ENCODE peak calls at places on chromosomes 13 and 19, in six cellular contexts. B is GM23248, O is A549, T is cardiac muscle cell, N is kidney, P is NT2/D1. M is an unnamed sample. For H3K9me3, the result is how much of the 10 kb centered on the place peaks cover.

GRCh38 chr13:107347641-107348369 is 779.9 kb upstream of the ARGLU1 start:
- DNase-seq in B (peak), O (no peak), T (no peak), N (no peak), P (no peak), M (no peak)

GRCh38 chr13:57716295-57716694 is 84.8 kb downstream of the PCDH17 start:
- DNase-seq in B (no peak), O (no peak), T (peak), N (no peak), P (peak), M (no peak)

GRCh38 chr19:4732680-4733114 is 9.1 kb upstream of the DPP9 start:
- DNase-seq in B (peak), O (peak), T (peak), N (no peak), P (peak), M (no peak)

GRCh38 chr19:39843919-39844793 is 2.0 kb downstream of the FBL start:
- DNase-seq in B (peak), O (peak), T (peak), N (no peak), P (no peak), M (no peak)

GRCh38 chr19:53659292-53659691 is 27.5 kb downstream of the DPRX start:
- DNase-seq in B (peak), O (peak), T (peak), N (no peak), P (no peak), M (no peak)

GRCh38 chr19:43700368-43701015 is 15.4 kb upstream of the IRGC start:
- DNase-seq in B (peak), O (no peak), T (no peak), N (no peak), P (no peak), M (no peak)

GRCh38 chr13:48591889-48592725 is 59.2 kb upstream of the RCBTB2 start:
- DNase-seq in B (no peak), O (no peak), T (no peak), N (no peak), P (no peak), M (no peak)

GRCh38 chr13:71866173-71867091 is 572 bp downstream of the DACH1 start:
- DNase-seq in B (peak), O (no peak), T (peak), N (peak), P (no peak), M (no peak)

GRCh38 chr19:31127132-31127967 is 221.9 kb downstream of the TSHZ3 start:
- DNase-seq in B (peak), O (peak), T (no peak), N (no peak), P (no peak), M (no peak)

GRCh38 chr19:47826800-47827199 is 5.1 kb downstream of the CRX start:
- DNase-seq in B (no peak), O (no peak), T (no peak), N (no peak), P (no peak), M (no peak)

GRCh38 chr13:81480634-81481033 is 1139.7 kb upstream of the SPRY2 start:
- DNase-seq in B (no peak), O (peak), T (peak), N (no peak), P (no peak), M (no peak)

GRCh38 chr13:80755925-80756324 is 415.0 kb upstream of the SPRY2 start:
- DNase-seq in B (no peak), O (no peak), T (no peak), N (no peak), P (no peak), M (no peak)

GRCh38 chr13:43388282-43389034 is 365.1 kb downstream of the DNAJC15 start:
- DNase-seq in B (no peak), O (no peak), T (no peak), N (no peak), P (no peak), M (no peak)

GRCh38 chr13:99626461-99627082 is 125.3 kb downstream of the TM9SF2 start:
- DNase-seq in B (peak), O (no peak), T (no peak), N (no peak), P (no peak), M (no peak)

GRCh38 chr19:50008532-50008931 is 16.6 kb downstream of the VRK3 start:
- DNase-seq in B (peak), O (peak), T (peak), N (no peak), P (peak), M (no peak)

GRCh38 chr19:6216996-6217751 is 62.6 kb downstream of the MLLT1 start:
- DNase-seq in B (no peak), O (no peak), T (peak), N (peak), P (peak), M (no peak)

GRCh38 chr13:34816118-34816517 is 126.0 kb upstream of the NBEA start:
- DNase-seq in B (no peak), O (no peak), T (no peak), N (no peak), P (peak), M (no peak)

GRCh38 chr13:26941345-26942174 is 181.0 kb upstream of the GPR12 start:
- DNase-seq in B (peak), O (no peak), T (no peak), N (no peak), P (no peak), M (no peak)

GRCh38 chr19:4327252-4327876 is 11.3 kb downstream of the STAP2 start:
- DNase-seq in B (peak), O (peak), T (peak), N (peak), P (peak), M (peak)

GRCh38 chr13:39897636-39898035 is 242.2 kb downstream of the COG6 start:
- DNase-seq in B (no peak), O (no peak), T (no peak), N (no peak), P (no peak), M (no peak)

GRCh38 chr19:10568444-10568825 is 344 bp downstream of the CDKN2D start:
- DNase-seq in B (peak), O (peak), T (no peak), N (peak), P (no peak), M (no peak)

GRCh38 chr19:46221981-46222610 is 7.4 kb upstream of the IGFL1 start:
- DNase-seq in B (peak), O (peak), T (peak), N (peak), P (no peak), M (no peak)

GRCh38 chr13:27920677-27921420 is 1.0 kb downstream of the PDX1 start:
- DNase-seq in B (peak), O (peak), T (peak), N (no peak), P (no peak), M (no peak)

GRCh38 chr13:51614350-51614786 is 30.1 kb downstream of the WDFY2 start:
- DNase-seq in B (peak), O (no peak), T (no peak), N (no peak), P (no peak), M (peak)

GRCh38 chr19:55909801-55910200 is 22.3 kb downstream of the NLRP13 start:
- DNase-seq in B (no peak), O (no peak), T (no peak), N (no peak), P (no peak), M (no peak)
- H3K9me3 ChIP-seq in B (under half), O (under half), T (under half), N (under half), P (under half), M (under half)

GRCh38 chr19:57587529-57587928 is 3.6 kb downstream of the ZIK1 start:
- DNase-seq in B (peak), O (no peak), T (no peak), N (no peak), P (no peak), M (no peak)
- H3K9me3 ChIP-seq in B (under half), O (half or more), T (under half), N (under half), P (half or more), M (under half)

GRCh38 chr19:41530184-41530534 is 45.8 kb upstream of the CEACAM21 start:
- DNase-seq in B (no peak), O (no peak), T (no peak), N (no peak), P (no peak), M (no peak)

GRCh38 chr19:41532526-41532925 is 43.4 kb upstream of the CEACAM21 start:
- DNase-seq in B (no peak), O (no peak), T (no peak), N (no peak), P (no peak), M (no peak)

GRCh38 chr19:41529484-41530183 is 46.3 kb upstream of the CEACAM21 start:
- DNase-seq in B (no peak), O (no peak), T (no peak), N (no peak), P (no peak), M (no peak)

GRCh38 chr19:41531438-41532311 is 44.3 kb upstream of the CEACAM21 start:
- DNase-seq in B (peak), O (peak), T (no peak), N (peak), P (no peak), M (peak)

GRCh38 chr19:41530761-41531301 is 45.1 kb upstream of the CEACAM21 start:
- DNase-seq in B (peak), O (no peak), T (no peak), N (no peak), P (no peak), M (no peak)
- H3K9me3 ChIP-seq in B (under half), O (under half), T (under half), N (under half), P (under half), M (under half)

GRCh38 chr19:23440791-23441190 is 45.5 kb upstream of the ZNF91 start:
- DNase-seq in B (peak), O (peak), T (no peak), N (no peak), P (peak), M (no peak)
- H3K9me3 ChIP-seq in B (under half), O (half or more), T (under half), N (under half), P (half or more), M (under half)

DNA sequence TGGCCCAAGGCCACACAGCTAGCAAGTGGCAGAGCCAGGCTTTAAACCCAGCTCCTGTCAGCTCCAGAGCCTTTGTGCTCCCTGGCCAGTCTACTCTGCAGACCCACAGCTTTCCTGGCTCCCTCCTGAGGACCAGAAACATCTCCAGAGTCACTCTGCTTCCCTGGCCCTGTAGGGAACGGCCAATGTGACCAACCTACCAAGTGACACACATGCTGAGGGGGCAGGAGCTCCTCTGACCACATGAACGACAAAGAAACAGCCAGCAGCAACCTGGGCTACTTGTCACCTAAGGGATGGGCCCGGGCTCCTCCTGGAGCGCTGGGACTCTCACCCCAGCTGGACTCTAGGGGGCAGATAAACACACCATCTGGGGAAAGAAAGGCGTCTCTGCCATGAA is 19.3 kb downstream of the PEG3 start:
- DNase-seq in B (no peak), O (no peak), T (no peak), N (no peak), P (no peak), M (no peak)
- H3K9me3 ChIP-seq in B (under half), O (half or more), T (under half), N (under half), P (under half), M (under half)

GRCh38 chr19:27772059-27772458 is 1440.9 kb downstream of the UQCRFS1 start:
- DNase-seq in B (no peak), O (no peak), T (no peak), N (no peak), P (no peak), M (no peak)
- H3K9me3 ChIP-seq in B (under half), O (half or more), T (under half), N (under half), P (half or more), M (under half)

DNA sequence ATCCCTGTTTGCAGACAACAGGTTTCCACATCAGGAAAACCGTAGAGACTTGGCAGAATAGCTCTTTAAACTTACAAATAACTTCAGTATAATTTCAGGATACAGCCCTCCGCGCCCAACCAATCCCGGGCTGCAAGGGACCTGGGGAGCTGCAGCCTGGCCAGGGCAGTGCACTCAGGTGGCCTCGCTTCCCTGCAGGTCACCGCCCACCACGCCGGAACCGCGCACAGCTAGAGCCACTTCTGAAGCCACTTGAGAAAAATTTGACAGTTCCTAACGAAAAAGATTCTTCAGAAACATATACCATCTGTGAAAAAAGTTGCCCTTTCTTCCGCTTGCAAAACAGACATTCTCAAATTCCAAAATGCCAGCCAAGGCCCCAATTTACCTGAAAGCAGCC is 11.1 kb downstream of the ZNF91 start:
- DNase-seq in B (no peak), O (no peak), T (no peak), N (no peak), P (no peak), M (no peak)
- H3K9me3 ChIP-seq in B (under half), O (half or more), T (under half), N (under half), P (under half), M (under half)

GRCh38 chr19:13428352-13428751 is 77.9 kb downstream of the CACNA1A start:
- DNase-seq in B (peak), O (no peak), T (peak), N (no peak), P (no peak), M (no peak)
- H3K9me3 ChIP-seq in B (under half), O (under half), T (under half), N (under half), P (under half), M (under half)

M was measured in T-helper 17 cell.